ENCODE peak calls at places on chromosomes 1 and 21, in four cellular contexts. A, C, K and O are unnamed samples.

GRCh38 chr1:26291433-26291832 is 11.5 kb downstream of the SH3BGRL3 start:
- DNase-seq in A (no peak), C (no peak), K (no peak), O (no peak)

GRCh38 chr1:221327954-221328353 is 413.9 kb downstream of the DUSP10 start:
- DNase-seq in A (no peak), C (peak), K (peak), O (no peak)

GRCh38 chr1:157116735-157117103 is 17.1 kb upstream of the ETV3L start:
- DNase-seq in A (no peak), C (no peak), K (no peak), O (no peak)

GRCh38 chr1:162725301-162725834 is 65.1 kb upstream of the HSD17B7 start:
- DNase-seq in A (no peak), C (no peak), K (no peak), O (peak)

GRCh38 chr1:5338466-5338865 is 653.8 kb downstream of the NPHP4 start:
- DNase-seq in A (no peak), C (no peak), K (no peak), O (no peak)

GRCh38 chr1:197675475-197676324 is 99.6 kb downstream of the DENND1B start:
- DNase-seq in A (peak), C (no peak), K (no peak), O (no peak)

GRCh38 chr21:26795866-26796329 is 49.3 kb downstream of the ADAMTS1 start:
- DNase-seq in A (peak), C (peak), K (peak), O (peak)

GRCh38 chr1:202710070-202711025 is at the start of gene SYT2:
- DNase-seq in A (no peak), C (peak), K (no peak), O (no peak)

GRCh38 chr1:42784946-42785693 is at the start of gene TMEM269:
- DNase-seq in A (no peak), C (no peak), K (no peak), O (no peak)

GRCh38 chr1:25477448-25478034 is 46.8 kb downstream of the MACO1 start:
- DNase-seq in A (no peak), C (no peak), K (no peak), O (no peak)

GRCh38 chr21:42652527-42653491 is 612 bp upstream of the PDE9A start:
- DNase-seq in A (peak), C (no peak), K (no peak), O (no peak)

GRCh38 chr21:43658094-43658725 is 1.1 kb downstream of the HSF2BP start:
- DNase-seq in A (no peak), C (no peak), K (no peak), O (no peak)

GRCh38 chr1:214445846-214446614 is 105.4 kb downstream of the PTPN14 start:
- DNase-seq in A (peak), C (no peak), K (no peak), O (peak)

GRCh38 chr1:200206761-200207160 is 179.3 kb downstream of the NR5A2 start:
- DNase-seq in A (no peak), C (no peak), K (no peak), O (no peak)

GRCh38 chr1:15838721-15839120 is 8.8 kb upstream of the SPEN start:
- DNase-seq in A (no peak), C (no peak), K (no peak), O (no peak)

GRCh38 chr1:230977781-230978490 is 725 bp downstream of the TTC13 start:
- DNase-seq in A (peak), C (peak), K (no peak), O (no peak)

GRCh38 chr21:28193189-28193588 is 799.5 kb downstream of the LTN1 start:
- DNase-seq in A (no peak), C (no peak), K (no peak), O (no peak)

GRCh38 chr1:116940809-116941640 is 31.3 kb downstream of the PTGFRN start:
- DNase-seq in A (no peak), C (peak), K (no peak), O (no peak)

GRCh38 chr1:46205794-46206193 is 2.7 kb downstream of the LURAP1 start:
- DNase-seq in A (no peak), C (no peak), K (no peak), O (no peak)

GRCh38 chr1:43056981-43057391 is 98.3 kb upstream of the SLC2A1 start:
- DNase-seq in A (peak), C (no peak), K (no peak), O (peak)

GRCh38 chr1:15885701-15886612 is 38.5 kb downstream of the SPEN start:
- DNase-seq in A (peak), C (peak), K (peak), O (peak)